ENCODE peak calls at places on chromosomes 3 and 15, in five cellular contexts. One of them, this sample, is unnamed.

GRCh38 chr3:45506751-45507391 is 87.7 kb upstream of the LIMD1 start:
- DNase-seq in HepG2: peak
- DNase-seq in GM23338: no peak
- DNase-seq in K562: no peak
- DNase-seq in GM12878: no peak
- DNase-seq in this sample: no peak

GRCh38 chr3:47604145-47604544 is 25.5 kb upstream of the CSPG5 start:
- DNase-seq in GM23338: no peak
- DNase-seq in HepG2: no peak
- DNase-seq in K562: no peak
- DNase-seq in GM12878: no peak
- DNase-seq in this sample: no peak

GRCh38 chr3:69066121-69066520 is 14.0 kb upstream of the TMF1 start:
- DNase-seq in HepG2: no peak
- DNase-seq in GM12878: no peak
- DNase-seq in GM23338: no peak
- DNase-seq in K562: no peak
- DNase-seq in this sample: no peak

GRCh38 chr15:75733761-75734651 is 21.4 kb upstream of the CSPG4 start:
- DNase-seq in K562: no peak
- DNase-seq in GM12878: no peak
- DNase-seq in HepG2: no peak
- DNase-seq in GM23338: no peak
- DNase-seq in this sample: no peak

GRCh38 chr3:14031271-14031670 is 93.4 kb downstream of the CHCHD4 start:
- DNase-seq in HepG2: no peak
- DNase-seq in GM23338: no peak
- DNase-seq in GM12878: no peak
- DNase-seq in K562: no peak
- DNase-seq in this sample: no peak

GRCh38 chr3:31028766-31029165 is 134.3 kb upstream of the GADL1 start:
- DNase-seq in GM23338: no peak
- DNase-seq in GM12878: no peak
- DNase-seq in K562: no peak
- DNase-seq in HepG2: no peak
- DNase-seq in this sample: no peak

GRCh38 chr3:36362973-36363372 is 17.3 kb upstream of the STAC start:
- DNase-seq in GM23338: peak
- DNase-seq in K562: no peak
- DNase-seq in GM12878: no peak
- DNase-seq in HepG2: peak
- DNase-seq in this sample: peak

GRCh38 chr3:23329471-23329870 is 126.3 kb downstream of the UBE2E2 start:
- DNase-seq in GM12878: no peak
- DNase-seq in HepG2: no peak
- DNase-seq in K562: no peak
- DNase-seq in GM23338: no peak
- DNase-seq in this sample: no peak

GRCh38 chr3:177746259-177747021 is 549.2 kb upstream of the TBL1XR1 start:
- DNase-seq in K562: no peak
- DNase-seq in GM23338: no peak
- DNase-seq in GM12878: no peak
- DNase-seq in HepG2: no peak
- DNase-seq in this sample: no peak

GRCh38 chr15:100114100-100114499 is 227.7 kb downstream of the ADAMTS17 start:
- DNase-seq in HepG2: no peak
- DNase-seq in GM23338: no peak
- DNase-seq in GM12878: no peak
- DNase-seq in K562: no peak
- DNase-seq in this sample: no peak

GRCh38 chr15:28935316-28935715 is 49.5 kb downstream of the APBA2 start:
- DNase-seq in GM23338: peak
- DNase-seq in K562: peak
- DNase-seq in HepG2: peak
- DNase-seq in GM12878: no peak
- DNase-seq in this sample: peak

GRCh38 chr15:84681822-84682221 is 23.8 kb upstream of the NMB start:
- DNase-seq in K562: no peak
- DNase-seq in HepG2: no peak
- DNase-seq in GM12878: no peak
- DNase-seq in GM23338: no peak
- DNase-seq in this sample: no peak

GRCh38 chr3:184360834-184361531 is 422 bp downstream of the CLCN2 start:
- DNase-seq in GM23338: no peak
- DNase-seq in GM12878: no peak
- DNase-seq in K562: no peak
- DNase-seq in HepG2: no peak
- DNase-seq in this sample: no peak

GRCh38 chr3:184360070-184360833 is 1.2 kb downstream of the CLCN2 start:
- DNase-seq in GM23338: no peak
- DNase-seq in K562: no peak
- DNase-seq in GM12878: no peak
- DNase-seq in HepG2: no peak
- DNase-seq in this sample: no peak

GRCh38 chr3:184362668-184363540 is 1.4 kb downstream of the POLR2H start:
- DNase-seq in GM12878: peak
- DNase-seq in GM23338: peak
- DNase-seq in K562: peak
- DNase-seq in HepG2: peak
- DNase-seq in this sample: peak

GRCh38 chr3:184361532-184361931 is at the start of the genes CLCN2 and POLR2H:
- DNase-seq in HepG2: peak
- DNase-seq in GM12878: no peak
- DNase-seq in GM23338: peak
- DNase-seq in K562: peak
- DNase-seq in this sample: no peak

GRCh38 chr3:184361932-184362667 is 590 bp downstream of the POLR2H start:
- DNase-seq in HepG2: no peak
- DNase-seq in GM12878: no peak
- DNase-seq in K562: peak
- DNase-seq in GM23338: peak
- DNase-seq in this sample: peak
- TF ChIP-seq JUNB in HepG2: peak
- TF ChIP-seq JUNB in GM12878: no peak
- TF ChIP-seq JUNB in K562: no peak
- TF ChIP-seq JUNB in GM23338: no peak
- TF ChIP-seq JUNB in this sample: no peak

DNA sequence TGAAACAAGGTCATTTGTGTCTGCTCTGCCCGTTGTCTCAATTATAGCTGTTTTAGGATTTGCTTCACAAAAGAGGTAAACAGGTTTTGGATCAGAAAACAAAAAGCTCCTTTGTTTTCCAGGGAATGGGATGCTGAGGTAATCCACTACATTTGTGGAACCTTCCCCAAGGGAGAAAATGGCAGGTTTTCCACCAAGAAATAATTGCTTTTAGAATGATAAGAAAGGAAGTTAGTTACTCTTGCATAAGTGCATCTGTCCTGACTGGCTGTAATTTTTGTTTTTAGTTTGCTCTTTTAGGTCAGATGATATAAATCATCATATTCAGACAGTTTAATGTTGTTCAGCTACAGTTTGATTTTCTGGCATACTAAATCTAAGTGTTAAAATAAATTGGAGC is 198.5 kb upstream of the COL8A1 start:
- DNase-seq in HepG2: no peak
- DNase-seq in K562: no peak
- DNase-seq in GM12878: no peak
- DNase-seq in GM23338: peak
- DNase-seq in this sample: no peak
- TF ChIP-seq JUNB in HepG2: no peak
- TF ChIP-seq JUNB in K562: no peak
- TF ChIP-seq JUNB in GM12878: no peak
- TF ChIP-seq JUNB in GM23338: no peak
- TF ChIP-seq JUNB in this sample: no peak

GRCh38 chr3:88280326-88280725 is 130.6 kb downstream of the C3orf38 start:
- DNase-seq in HepG2: no peak
- DNase-seq in GM12878: no peak
- DNase-seq in GM23338: no peak
- DNase-seq in K562: no peak
- DNase-seq in this sample: no peak
- TF ChIP-seq JUNB in HepG2: no peak
- TF ChIP-seq JUNB in GM12878: no peak
- TF ChIP-seq JUNB in GM23338: no peak
- TF ChIP-seq JUNB in K562: no peak
- TF ChIP-seq JUNB in this sample: no peak

GRCh38 chr3:43770426-43771103 is 79.8 kb downstream of the ABHD5 start:
- DNase-seq in K562: peak
- DNase-seq in GM23338: no peak
- DNase-seq in HepG2: no peak
- DNase-seq in GM12878: no peak
- DNase-seq in this sample: peak

GRCh38 chr3:43769097-43769470 is 78.3 kb downstream of the ABHD5 start:
- DNase-seq in GM12878: no peak
- DNase-seq in HepG2: no peak
- DNase-seq in GM23338: no peak
- DNase-seq in K562: no peak
- DNase-seq in this sample: no peak

GRCh38 chr3:43766672-43767465 is 76.1 kb downstream of the ABHD5 start:
- DNase-seq in HepG2: no peak
- DNase-seq in K562: no peak
- DNase-seq in GM12878: no peak
- DNase-seq in GM23338: no peak
- DNase-seq in this sample: no peak

GRCh38 chr3:43768594-43768993 is 77.9 kb downstream of the ABHD5 start:
- DNase-seq in HepG2: no peak
- DNase-seq in K562: no peak
- DNase-seq in GM12878: no peak
- DNase-seq in GM23338: no peak
- DNase-seq in this sample: no peak

DNA sequence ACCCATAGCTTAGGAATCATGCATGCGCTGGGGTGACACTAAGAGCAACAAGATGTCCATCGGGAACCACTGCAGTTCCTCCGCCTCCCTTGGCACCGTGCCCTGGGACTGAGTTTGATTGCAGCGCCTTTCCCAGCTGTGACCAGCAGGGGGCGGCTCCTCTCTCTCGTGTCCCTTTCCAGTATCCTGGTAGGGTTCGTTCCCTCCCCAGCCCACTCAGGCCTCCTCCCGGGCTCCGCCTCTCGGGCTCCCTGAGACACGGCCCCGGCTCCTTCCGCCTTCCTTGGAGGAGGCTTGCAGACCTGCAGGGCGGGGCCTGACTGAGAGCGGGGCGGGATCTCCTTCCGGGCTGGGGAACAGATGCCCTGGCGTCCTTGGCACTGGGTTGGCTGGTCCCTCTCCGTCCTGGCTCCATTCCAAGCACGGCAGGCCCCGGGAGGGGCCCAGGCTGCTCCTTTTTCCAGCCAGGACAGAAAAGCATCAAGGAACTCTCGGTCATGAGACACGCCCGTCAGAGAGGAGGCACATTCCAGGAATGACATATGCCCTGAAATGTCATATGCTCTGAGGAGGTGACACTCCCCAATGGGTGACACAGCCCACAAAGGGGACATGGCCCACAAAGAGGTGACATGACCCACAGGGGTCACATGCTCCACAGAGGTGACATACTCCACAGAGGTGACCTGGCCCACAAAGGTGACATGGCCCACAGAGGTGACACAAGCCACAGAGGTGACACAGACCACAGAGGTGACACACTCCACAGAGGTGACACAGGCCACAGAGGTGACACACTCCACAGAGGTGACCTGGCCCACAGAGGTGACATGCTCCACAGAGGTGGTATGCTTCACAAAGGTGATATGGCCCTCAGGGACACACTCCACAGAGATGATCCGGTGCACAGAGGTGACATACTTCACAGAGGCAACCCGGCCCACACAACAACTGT is 79.0 kb downstream of the ABHD5 start:
- DNase-seq in K562: peak
- DNase-seq in GM12878: peak
- DNase-seq in GM23338: peak
- DNase-seq in HepG2: peak
- DNase-seq in this sample: peak
- TF ChIP-seq JUNB in K562: no peak
- TF ChIP-seq JUNB in GM12878: no peak
- TF ChIP-seq JUNB in GM23338: no peak
- TF ChIP-seq JUNB in HepG2: no peak
- TF ChIP-seq JUNB in this sample: no peak

DNA sequence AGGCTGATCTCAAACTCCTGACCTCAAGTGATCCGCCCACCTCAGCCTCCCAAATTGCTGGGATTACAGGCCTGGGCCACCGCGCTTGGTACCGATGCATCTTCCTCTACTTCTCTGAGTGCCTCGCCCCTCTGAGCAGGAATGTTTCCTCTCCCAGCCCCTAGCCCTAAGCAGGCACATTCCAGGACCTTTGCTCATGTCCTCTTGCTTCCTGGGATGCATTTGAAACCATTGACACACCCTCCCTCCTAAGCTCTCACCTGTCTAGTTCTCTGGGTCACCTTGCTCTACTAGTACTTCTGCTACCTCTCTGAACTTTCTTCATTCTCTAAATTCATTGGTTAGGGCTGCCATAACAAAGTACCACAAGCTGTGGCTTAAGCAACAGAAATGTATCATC is 17.9 kb upstream of the UACA start:
- DNase-seq in GM23338: peak
- DNase-seq in K562: no peak
- DNase-seq in HepG2: no peak
- DNase-seq in GM12878: no peak
- DNase-seq in this sample: no peak
- TF ChIP-seq JUNB in GM23338: no peak
- TF ChIP-seq JUNB in K562: no peak
- TF ChIP-seq JUNB in HepG2: no peak
- TF ChIP-seq JUNB in GM12878: no peak
- TF ChIP-seq JUNB in this sample: no peak

GRCh38 chr3:49013738-49014660 is 4.4 kb downstream of the DALRD3 start:
- DNase-seq in GM12878: no peak
- DNase-seq in K562: peak
- DNase-seq in GM23338: peak
- DNase-seq in HepG2: peak
- DNase-seq in this sample: peak
- TF ChIP-seq JUNB in GM12878: no peak
- TF ChIP-seq JUNB in K562: no peak
- TF ChIP-seq JUNB in GM23338: no peak
- TF ChIP-seq JUNB in HepG2: no peak
- TF ChIP-seq JUNB in this sample: no peak

DNA sequence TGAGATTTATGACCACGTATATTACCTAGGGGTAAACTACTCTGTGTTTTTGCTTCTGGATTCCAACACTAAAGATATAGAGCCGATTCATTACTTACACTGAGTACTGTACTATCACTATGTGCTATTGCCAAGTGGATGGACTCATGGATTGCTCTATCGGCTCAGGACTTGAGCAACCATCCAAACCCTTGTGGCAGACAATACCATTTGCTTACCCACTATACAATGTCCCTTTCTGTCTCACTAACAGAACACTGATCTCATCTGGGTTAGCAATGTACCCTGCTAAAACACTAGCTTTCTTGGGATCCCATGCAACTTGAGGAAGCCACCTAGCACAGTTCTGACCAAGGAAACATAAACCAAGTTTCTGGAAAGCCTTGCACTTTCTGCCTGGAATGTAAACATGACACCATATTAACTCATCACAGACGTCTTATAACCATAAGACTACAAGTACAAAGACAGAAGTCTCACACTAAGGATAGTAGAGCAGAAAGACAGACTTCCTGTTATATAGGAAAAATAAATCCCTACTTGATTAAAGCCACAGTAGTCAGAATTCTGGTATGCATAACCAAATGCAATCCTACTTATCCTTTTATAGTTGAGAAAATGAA is 38.6 kb downstream of the HACD2 start:
- DNase-seq in HepG2: no peak
- DNase-seq in GM23338: no peak
- DNase-seq in GM12878: no peak
- DNase-seq in K562: no peak
- DNase-seq in this sample: no peak
- TF ChIP-seq JUNB in HepG2: no peak
- TF ChIP-seq JUNB in GM23338: no peak
- TF ChIP-seq JUNB in GM12878: no peak
- TF ChIP-seq JUNB in K562: no peak
- TF ChIP-seq JUNB in this sample: no peak

This sample was measured in A549.